ENCODE peak calls at places on chromosome 20, in seven cellular contexts. D is GM03348, Q is WTC11, C is DMS153, F is body of pancreas, S is breast epithelium, V is cardiac fibroblast. A is an unnamed sample.

GRCh38 chr20:3755814-3756480 is 11.6 kb downstream of the ADISSP start:
- DNase-seq in D (no peak), Q (no peak), C (no peak), F (no peak), S (no peak), V (no peak), A (no peak)

GRCh38 chr20:62009869-62010445 is 55.7 kb downstream of the TAF4 start:
- DNase-seq in D (no peak), Q (no peak), C (no peak), F (no peak), S (no peak), V (no peak), A (no peak)

GRCh38 chr20:21156266-21156665 is 30.4 kb downstream of the KIZ start:
- DNase-seq in D (peak), Q (no peak), C (no peak), F (no peak), S (no peak), V (peak), A (no peak)

GRCh38 chr20:41889125-41889870 is 271.1 kb upstream of the CHD6 start:
- DNase-seq in D (no peak), Q (peak), C (no peak), F (no peak), S (no peak), V (no peak), A (no peak)

GRCh38 chr20:58449703-58450138 is 60.7 kb downstream of the VAPB start:
- DNase-seq in D (no peak), Q (no peak), C (no peak), F (no peak), S (no peak), V (no peak), A (peak)

GRCh38 chr20:63735859-63736718 is at the start of gene LIME1:
- DNase-seq in D (peak), Q (no peak), C (no peak), F (no peak), S (no peak), V (no peak), A (no peak)

GRCh38 chr20:57899554-57899953 is 189.7 kb upstream of the PMEPA1 start:
- DNase-seq in D (no peak), Q (no peak), C (no peak), F (no peak), S (peak), V (no peak), A (no peak)

GRCh38 chr20:61297981-61298380 is 45.9 kb downstream of the CDH4 start:
- DNase-seq in D (no peak), Q (no peak), C (no peak), F (no peak), S (no peak), V (peak), A (no peak)

GRCh38 chr20:14845199-14846160 is 508.1 kb upstream of the FLRT3 start:
- DNase-seq in D (no peak), Q (no peak), C (no peak), F (no peak), S (no peak), V (no peak), A (no peak)

GRCh38 chr20:59248031-59248684 is 52.3 kb upstream of the EDN3 start:
- DNase-seq in D (no peak), Q (no peak), C (no peak), F (no peak), S (no peak), V (peak), A (no peak)